ENCODE peak calls at places on chromosomes 2 and 18, in seven cellular contexts. E is heart right ventricle; L is activated T-helper 9 cell treated with anti-CD3 and anti-CD28 coated beads, Interleukin-2, amount 50 U/mL, for 16 hours; X is cardiac septum; G is foreskin fibroblast; T is T-helper 17 cell; C is left cardiac atrium. O is an unnamed sample.

GRCh38 chr18:58661423-58661822 is 9.8 kb upstream of the MALT1 start:
- DNase-seq in G (peak; percentile 19), X (no peak), T (no peak), C (no peak), E (no peak), L (no peak), O (no peak)

GRCh38 chr2:234292205-234292954 is 204.5 kb downstream of the ARL4C start:
- DNase-seq in E (no peak), T (no peak), G (no peak), C (no peak), L (peak; percentile 44), X (no peak), O (no peak)

GRCh38 chr2:240255811-240256703 is 115.6 kb upstream of the OTOS start:
- DNase-seq in C (no peak), X (peak; percentile 74), G (no peak), T (no peak), L (no peak), E (no peak), O (peak; percentile 57)

GRCh38 chr18:74963820-74964446 is 245.0 kb downstream of the PTGR3 start:
- DNase-seq in G (no peak), L (no peak), X (no peak), E (no peak), C (no peak), T (no peak), O (no peak)

GRCh38 chr2:199710551-199710950 is 140.4 kb downstream of the FTCDNL1 start:
- DNase-seq in X (no peak), G (no peak), L (no peak), E (no peak), C (no peak), T (no peak), O (no peak)

GRCh38 chr2:40431600-40431955 is 20.3 kb downstream of the SLC8A1 start:
- DNase-seq in L (no peak), C (peak; percentile 48), E (peak; percentile 33), G (peak; percentile 88), X (no peak), T (no peak), O (no peak)

GRCh38 chr18:5630057-5630765 is 86.4 kb upstream of the EPB41L3 start:
- DNase-seq in T (no peak), C (peak; percentile 82), X (peak; percentile 79), L (no peak), E (peak; percentile 77), G (peak; percentile 28), O (peak; percentile 74)

GRCh38 chr2:101337877-101338276 is 29.4 kb upstream of the RNF149 start:
- DNase-seq in X (no peak), T (no peak), C (no peak), G (no peak), E (no peak), L (no peak), O (no peak)

GRCh38 chr18:10259075-10259474 is 195.4 kb upstream of the APCDD1 start:
- DNase-seq in G (no peak), C (no peak), L (no peak), X (no peak), E (no peak), T (no peak), O (peak; percentile 44)

GRCh38 chr2:54956392-54956722 is 93.9 kb downstream of the RTN4 start:
- DNase-seq in C (no peak), X (no peak), T (no peak), L (no peak), E (no peak), G (no peak), O (no peak)

GRCh38 chr2:226701052-226701451 is 98.6 kb downstream of the IRS1 start:
- DNase-seq in C (no peak), T (no peak), X (no peak), L (no peak), E (no peak), G (peak; percentile 94), O (no peak)

GRCh38 chr18:36378194-36378593 is 80.7 kb downstream of the FHOD3 start:
- DNase-seq in X (no peak), G (no peak), T (no peak), L (no peak), C (no peak), E (no peak), O (no peak)

GRCh38 chr2:230700447-230700846 is 12.2 kb upstream of the CAB39 start:
- DNase-seq in C (no peak), E (no peak), X (no peak), T (no peak), L (no peak), G (no peak), O (no peak)

GRCh38 chr2:177338177-177338721 is 54.3 kb upstream of the AGPS start:
- DNase-seq in E (no peak), X (no peak), L (no peak), G (peak; percentile 69), T (no peak), C (no peak), O (no peak)

GRCh38 chr2:108235577-108235976 is 4.2 kb upstream of the SULT1C3 start:
- DNase-seq in E (no peak), T (no peak), L (no peak), G (no peak), X (no peak), C (no peak), O (no peak)

GRCh38 chr2:170375192-170375591 is 197.2 kb downstream of the MYO3B start:
- DNase-seq in E (no peak), X (no peak), L (no peak), G (no peak), T (no peak), C (no peak), O (no peak)

GRCh38 chr2:41782306-41783158 is 265.3 kb upstream of the PKDCC start:
- DNase-seq in G (peak; percentile 13), L (no peak), E (no peak), T (no peak), X (no peak), C (no peak), O (no peak)

GRCh38 chr2:62143696-62144095 is 52.2 kb upstream of the B3GNT2 start:
- DNase-seq in G (no peak), X (no peak), L (no peak), E (no peak), T (no peak), C (no peak), O (no peak)

GRCh38 chr2:200042102-200042735 is 86.8 kb downstream of the MAIP1 start:
- DNase-seq in X (no peak), T (no peak), E (no peak), G (peak; percentile 58), C (no peak), L (no peak), O (no peak)

GRCh38 chr2:84807063-84807485 is 73.8 kb downstream of the TRABD2A start:
- DNase-seq in C (no peak), X (no peak), L (no peak), G (peak; percentile 96), E (no peak), T (no peak), O (no peak)

O was measured in right atrium auricular region.